ENCODE peak calls at places on chromosome 7, in eight cellular contexts. C is mesendoderm; X is neuronal stem cell; D is tibial artery; E is CD4-positive, alpha-beta memory T cell; O is uterus; U is prostate gland; Y is mammary epithelial cell. Q is an unnamed sample.

GRCh38 chr7:67588631-67589030 is 592.0 kb downstream of the TYW1 start:
- DNase-seq in D (no peak), O (no peak), Y (no peak), C (no peak), U (no peak), E (no peak), X (no peak), Q (no peak)

GRCh38 chr7:39321909-39322498 is 244.2 kb upstream of the YAE1 start:
- DNase-seq in X (no peak), U (no peak), E (no peak), Y (no peak), D (no peak), C (no peak), O (no peak), Q (no peak)

GRCh38 chr7:117728858-117729257 is 144.4 kb downstream of the CTTNBP2 start:
- DNase-seq in X (no peak), Y (no peak), O (no peak), U (no peak), D (no peak), E (no peak), C (no peak), Q (peak; percentile 29)

GRCh38 chr7:159141159-159141558 is 3.5 kb downstream of the VIPR2 start:
- DNase-seq in O (no peak), U (no peak), X (no peak), E (no peak), C (no peak), Y (no peak), D (no peak), Q (no peak)

GRCh38 chr7:8418627-8419245 is 14.7 kb upstream of the NXPH1 start:
- DNase-seq in Y (peak; percentile 30), C (peak; percentile 63), O (no peak), X (peak; percentile 59), D (no peak), E (peak; percentile 19), U (peak; percentile 55), Q (peak; percentile 31)

GRCh38 chr7:100679927-100680588 is 6.5 kb downstream of the GNB2 start:
- DNase-seq in U (no peak), O (peak; percentile 70), X (no peak), Y (no peak), D (peak; percentile 85), E (no peak), C (no peak), Q (no peak)

GRCh38 chr7:44185729-44186128 is 3.5 kb downstream of the GCK start:
- DNase-seq in U (no peak), E (no peak), X (no peak), C (no peak), D (no peak), Y (no peak), O (no peak), Q (no peak)

GRCh38 chr7:37495574-37496184 is 47.0 kb upstream of the ELMO1 start:
- DNase-seq in E (peak; percentile 25), D (no peak), U (no peak), O (no peak), X (no peak), Y (peak; percentile 25), C (peak; percentile 52), Q (no peak)

GRCh38 chr7:114988035-114988434 is 66.1 kb downstream of the MDFIC start:
- DNase-seq in E (no peak), D (no peak), U (no peak), X (no peak), Y (no peak), C (no peak), O (no peak), Q (no peak)

GRCh38 chr7:141312395-141312794 is 238.5 kb downstream of the TMEM178B start:
- DNase-seq in O (no peak), U (no peak), Y (no peak), X (no peak), E (no peak), C (no peak), D (no peak), Q (no peak)

GRCh38 chr7:47298636-47299035 is 283.3 kb downstream of the TNS3 start:
- DNase-seq in X (no peak), O (no peak), Y (no peak), U (no peak), E (no peak), D (no peak), C (no peak), Q (no peak)

GRCh38 chr7:50661345-50662058 is 96.3 kb upstream of the DDC start:
- DNase-seq in E (no peak), C (no peak), O (no peak), D (no peak), X (no peak), Y (no peak), U (no peak), Q (no peak)

GRCh38 chr7:131513245-131514061 is 43.0 kb downstream of the PODXL start:
- DNase-seq in Y (peak; percentile 64), X (peak; percentile 76), D (peak; percentile 81), O (peak; percentile 82), E (peak; percentile 62), C (peak; percentile 95), U (peak; percentile 72), Q (peak; percentile 50)

GRCh38 chr7:47611045-47611511 is 29.2 kb upstream of the TNS3 start:
- DNase-seq in C (no peak), Y (no peak), E (no peak), U (no peak), D (no peak), X (no peak), O (no peak), Q (no peak)

GRCh38 chr7:6171532-6172330 is 100.7 kb downstream of the CYTH3 start:
- DNase-seq in Y (no peak), C (peak; percentile 72), E (no peak), D (no peak), X (peak; percentile 30), O (no peak), U (no peak), Q (no peak)

GRCh38 chr7:81478664-81479063 is 291.2 kb downstream of the HGF start:
- DNase-seq in E (no peak), D (no peak), U (no peak), O (no peak), Y (no peak), C (no peak), X (no peak), Q (no peak)

GRCh38 chr7:42170724-42171123 is 66.3 kb downstream of the GLI3 start:
- DNase-seq in X (no peak), O (no peak), U (no peak), Y (peak; percentile 93), E (no peak), C (no peak), D (no peak), Q (no peak)

GRCh38 chr7:108014200-108014599 is 11.2 kb upstream of the LAMB1 start:
- DNase-seq in C (no peak), D (no peak), O (no peak), E (no peak), Y (no peak), U (no peak), X (no peak), Q (no peak)

GRCh38 chr7:108012499-108013430 is 9.8 kb upstream of the LAMB1 start:
- DNase-seq in E (no peak), U (no peak), D (no peak), Y (peak; percentile 24), C (no peak), O (no peak), X (no peak), Q (no peak)

GRCh38 chr7:108016841-108017775 is 14.1 kb upstream of the LAMB1 start:
- DNase-seq in Y (peak; percentile 90), D (no peak), O (no peak), C (no peak), X (no peak), E (no peak), U (no peak), Q (no peak)

GRCh38 chr7:108015740-108016139 is 12.8 kb upstream of the LAMB1 start:
- DNase-seq in Y (no peak), O (no peak), U (no peak), E (no peak), D (no peak), X (no peak), C (no peak), Q (no peak)

GRCh38 chr7:108014747-108015682 is 12.1 kb upstream of the LAMB1 start:
- DNase-seq in O (no peak), C (no peak), X (no peak), D (no peak), Y (peak; percentile 32), E (no peak), U (no peak), Q (no peak)
- H3K27ac ChIP-seq in O (no peak overlapping the region), C (no peak overlapping the region), X (no peak overlapping the region), D (no peak overlapping the region), Y (no peak overlapping the region), E (no peak overlapping the region), U (no peak overlapping the region), Q (no peak overlapping the region)

GRCh38 chr7:68604516-68604915 is 993.8 kb upstream of the AUTS2 start:
- DNase-seq in E (no peak), X (no peak), Y (no peak), O (no peak), U (no peak), C (no peak), D (no peak), Q (no peak)
- H3K27ac ChIP-seq in E (no peak overlapping the region), X (no peak overlapping the region), Y (no peak overlapping the region), O (no peak overlapping the region), U (no peak overlapping the region), C (no peak overlapping the region), D (no peak overlapping the region), Q (no peak overlapping the region)

DNA sequence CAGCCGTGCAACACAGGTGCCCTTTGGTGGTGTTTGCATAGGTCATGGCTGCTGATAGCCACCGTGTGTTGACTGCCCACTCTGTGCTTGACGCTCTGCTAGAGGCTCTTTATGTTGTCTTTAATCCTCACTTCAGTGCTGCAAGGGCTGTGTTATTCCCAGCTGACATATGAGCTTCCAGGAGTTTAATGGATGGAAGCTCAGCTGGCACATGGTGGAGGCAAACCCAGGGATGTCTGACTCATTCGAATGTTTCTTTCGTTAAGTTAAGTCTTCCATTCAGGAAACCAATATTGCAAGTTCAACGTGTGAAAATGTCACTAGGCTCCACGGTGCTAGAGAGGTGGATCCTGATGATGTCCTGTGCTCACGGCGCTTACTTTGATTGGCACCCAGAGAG is 378.4 kb downstream of the DPP6 start:
- DNase-seq in X (no peak), D (no peak), U (no peak), E (no peak), Y (no peak), O (no peak), C (no peak), Q (no peak)
- H3K27ac ChIP-seq in X (no peak overlapping the region), D (no peak overlapping the region), U (no peak overlapping the region), E (no peak overlapping the region), Y (no peak overlapping the region), O (no peak overlapping the region), C (no peak overlapping the region), Q (peak overlapping the region; percentile 24)

DNA sequence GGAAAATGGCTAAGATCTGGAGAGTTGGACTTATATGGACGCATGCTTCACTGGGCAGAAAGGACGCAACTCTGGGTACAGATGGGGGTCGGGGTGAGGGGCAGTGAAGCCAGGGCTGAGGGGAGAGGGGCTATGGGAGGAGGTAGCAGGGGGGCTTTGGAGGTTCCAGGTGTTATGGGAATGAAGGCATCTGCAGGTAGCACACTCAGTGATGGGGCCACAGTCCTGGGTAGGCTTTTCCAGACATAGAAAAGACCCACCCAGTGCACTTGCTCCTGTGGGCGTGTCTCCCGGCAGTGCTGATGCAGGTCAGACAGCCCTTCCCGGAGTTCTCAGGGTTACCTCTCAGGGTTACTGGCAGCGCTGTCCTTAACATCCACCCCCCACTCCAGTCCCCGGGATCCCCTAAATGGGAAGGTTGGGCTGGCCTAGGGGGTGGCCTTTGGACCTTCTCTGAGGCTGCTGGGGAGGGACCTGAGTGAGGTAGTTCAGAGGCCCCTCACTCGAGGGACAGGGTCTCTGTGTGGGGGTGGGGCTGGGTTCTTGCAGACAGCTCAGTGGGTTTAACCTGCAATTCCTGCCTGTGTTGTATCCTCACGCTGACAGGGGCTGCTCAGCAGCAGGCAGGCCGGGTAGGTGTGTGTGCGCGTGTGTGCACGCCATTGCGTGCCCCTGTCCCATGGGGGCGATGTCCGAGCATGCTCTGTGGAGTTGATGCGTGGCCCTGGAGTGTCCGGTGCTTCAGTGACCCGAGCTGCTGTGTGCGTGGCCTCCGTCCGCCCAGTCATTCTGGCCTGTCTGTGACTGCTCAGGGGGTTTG is 6.2 kb downstream of the ZYX start:
- DNase-seq in D (no peak), O (no peak), Y (no peak), E (no peak), U (no peak), C (no peak), X (no peak), Q (no peak)
- H3K27ac ChIP-seq in D (peak overlapping the region; percentile 100), O (peak overlapping the region; percentile 99), Y (no peak overlapping the region), E (no peak overlapping the region), U (no peak overlapping the region), C (no peak overlapping the region), X (no peak overlapping the region), Q (no peak overlapping the region)

Q was measured in caudate nucleus.